ENCODE peak calls at places on chromosomes 5 and 9, in six cellular contexts. R is HepG2; W is PC-9; L is BE2C; P is WERI-Rb-1; Z is CD8-positive, alpha-beta T cell. C is an unnamed sample.

GRCh38 chr5:179121667-179122111 is 61.5 kb downstream of the ZNF354C start:
- DNase-seq in L (no peak), W (no peak), P (no peak), R (no peak), Z (no peak), C (no peak)

GRCh38 chr5:181152406-181152805 is 5.0 kb downstream of the OR2V2 start:
- DNase-seq in Z (no peak), L (no peak), P (no peak), W (peak; percentile 94), R (peak; percentile 44), C (no peak)

GRCh38 chr5:38258319-38259061 is at the start of gene EGFLAM:
- DNase-seq in P (peak; percentile 91), W (no peak), Z (no peak), R (no peak), L (peak; percentile 75), C (peak; percentile 56)

GRCh38 chr9:80076105-80076504 is 504.3 kb downstream of the TLE4 start:
- DNase-seq in R (no peak), P (no peak), L (no peak), Z (no peak), W (no peak), C (no peak)

GRCh38 chr5:50767588-50767987 is 101.2 kb downstream of the PARP8 start:
- DNase-seq in P (no peak), L (no peak), W (no peak), Z (no peak), R (no peak), C (no peak)

GRCh38 chr5:61087921-61088320 is 74.3 kb downstream of the SMIM15 start:
- DNase-seq in Z (no peak), W (no peak), R (no peak), P (no peak), L (no peak), C (no peak)

GRCh38 chr5:91049800-91050199 is 333.3 kb downstream of the ARRDC3 start:
- DNase-seq in P (no peak), W (no peak), L (peak; percentile 69), R (no peak), Z (no peak), C (no peak)

GRCh38 chr5:151772029-151772867 is 494 bp downstream of the G3BP1 start:
- DNase-seq in Z (peak; percentile 24), W (no peak), R (peak; percentile 23), L (peak; percentile 40), P (no peak), C (peak; percentile 53)

GRCh38 chr5:177505075-177505474 is 4.6 kb downstream of the DOK3 start:
- DNase-seq in L (no peak), R (no peak), P (no peak), Z (no peak), W (no peak), C (no peak)

GRCh38 chr5:129342796-129343195 is 117.3 kb upstream of the ADAMTS19 start:
- DNase-seq in L (no peak), Z (no peak), P (no peak), W (no peak), R (no peak), C (no peak)

GRCh38 chr5:60649288-60649917 is 50.6 kb downstream of the DEPDC1B start:
- DNase-seq in P (no peak), L (peak; percentile 21), R (peak; percentile 59), Z (no peak), W (no peak), C (no peak)

GRCh38 chr9:14846871-14847311 is 63.3 kb downstream of the FREM1 start:
- DNase-seq in R (peak; percentile 51), L (peak; percentile 90), Z (peak; percentile 14), P (peak; percentile 87), W (no peak), C (peak; percentile 42)

GRCh38 chr5:150412319-150413175 is at the start of gene CD74:
- DNase-seq in R (peak; percentile 90), Z (peak; percentile 86), W (no peak), L (no peak), P (peak; percentile 59), C (peak; percentile 86)
- H3K4me3 ChIP-seq in R (peak within 1 kb of the TSS; percentile 71), Z (peak within 1 kb of the TSS; percentile 88), W (no peak within 1 kb of the TSS), L (no peak within 1 kb of the TSS), P (no peak within 1 kb of the TSS), C (peak within 1 kb of the TSS; percentile 9)

GRCh38 chr9:131018621-131019020 is 9.6 kb downstream of the LAMC3 start:
- DNase-seq in P (no peak), R (peak; percentile 20), Z (no peak), W (peak; percentile 38), L (no peak), C (no peak)
- TF ChIP-seq CTCF in P (peak; percentile 70), R (peak; percentile 62), Z (no peak), W (peak; percentile 53), L (peak; percentile 42), C (no peak)

GRCh38 chr5:73417307-73418035 is 31.1 kb downstream of the FOXD1 start:
- DNase-seq in R (no peak), Z (no peak), L (no peak), W (no peak), P (no peak), C (no peak)

GRCh38 chr5:73418244-73418691 is 30.3 kb downstream of the FOXD1 start:
- DNase-seq in P (no peak), L (no peak), Z (no peak), R (no peak), W (no peak), C (no peak)

GRCh38 chr5:73412597-73412988 is 36.0 kb downstream of the FOXD1 start:
- DNase-seq in Z (no peak), R (no peak), P (no peak), L (no peak), W (peak; percentile 71), C (no peak)

GRCh38 chr5:73415617-73416016 is 33.0 kb downstream of the FOXD1 start:
- DNase-seq in W (no peak), R (no peak), L (no peak), Z (no peak), P (no peak), C (no peak)

GRCh38 chr5:73415171-73415570 is 33.4 kb downstream of the FOXD1 start:
- DNase-seq in P (no peak), Z (no peak), L (no peak), R (no peak), W (no peak), C (no peak)
- H3K27me3 ChIP-seq in P (no peaks in the 10 kb centered on the region), Z (peaks cover 20% of the 10 kb centered on the region), L (peaks cover 69% of the 10 kb centered on the region), R (peaks cover 43% of the 10 kb centered on the region), W (no peaks in the 10 kb centered on the region), C (no peaks in the 10 kb centered on the region)

DNA sequence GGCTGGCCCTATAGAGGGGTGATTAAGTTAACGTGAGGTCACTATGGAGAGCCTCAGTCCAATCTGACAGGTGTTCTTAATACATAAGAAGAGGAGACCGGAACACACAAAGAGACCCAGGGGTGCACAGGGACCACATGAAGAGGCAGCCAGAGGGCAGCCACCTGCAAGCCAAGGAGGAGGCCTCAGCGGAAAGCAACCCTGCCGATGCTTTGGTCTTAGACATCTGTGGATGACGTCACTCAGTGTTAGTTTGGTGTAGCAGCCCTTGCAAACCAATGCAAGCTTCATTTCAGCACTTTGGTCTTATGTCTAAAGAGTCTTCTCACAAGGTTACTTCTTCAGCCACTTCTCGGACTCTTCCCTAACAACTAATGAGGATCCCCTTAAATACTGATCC is 47.6 kb upstream of the GRHPR start:
- DNase-seq in L (no peak), P (no peak), R (no peak), W (no peak), Z (no peak), C (no peak)
- H3K4me3 ChIP-seq in L (no peak overlapping the region), P (no peak overlapping the region), R (no peak overlapping the region), W (no peak overlapping the region), Z (no peak overlapping the region), C (no peak overlapping the region)

GRCh38 chr9:69206047-69206446 is 32.0 kb downstream of the TJP2 start:
- DNase-seq in P (no peak), Z (no peak), W (no peak), R (no peak), L (no peak), C (no peak)

GRCh38 chr9:69211424-69212036 is 37.5 kb downstream of the TJP2 start:
- DNase-seq in R (no peak), L (no peak), W (no peak), Z (no peak), P (no peak), C (no peak)

GRCh38 chr9:69204378-69204777 is 30.3 kb downstream of the TJP2 start:
- DNase-seq in P (no peak), Z (no peak), W (no peak), L (no peak), R (no peak), C (no peak)

GRCh38 chr9:69204869-69205268 is 30.8 kb downstream of the TJP2 start:
- DNase-seq in R (peak; percentile 47), P (no peak), L (no peak), W (no peak), Z (no peak), C (no peak)

DNA sequence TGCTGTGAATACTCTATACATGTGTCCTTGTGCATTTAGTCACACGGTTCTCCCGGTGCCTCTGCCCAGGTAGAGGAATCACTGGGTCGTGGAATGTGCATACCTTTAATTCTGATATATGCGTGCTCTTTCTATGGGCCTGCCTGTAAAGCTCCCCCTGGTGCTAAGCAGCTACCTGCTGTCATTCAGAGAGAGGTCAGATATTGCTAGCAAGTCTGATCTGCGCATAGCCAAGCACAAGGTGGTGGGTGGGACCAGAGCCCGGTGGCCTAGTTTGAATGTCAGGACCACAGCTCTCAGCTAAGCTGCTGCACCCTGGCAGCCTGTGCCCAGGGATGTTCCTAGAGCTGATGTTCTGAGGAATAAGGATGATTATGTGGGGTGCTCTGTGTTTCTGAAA is 33.4 kb downstream of the TJP2 start:
- DNase-seq in W (no peak), Z (no peak), L (no peak), P (peak; percentile 11), R (no peak), C (peak; percentile 32)
- TF ChIP-seq CTCF in W (no peak), Z (no peak), L (peak; percentile 7), P (peak; percentile 15), R (peak; percentile 32), C (no peak)

DNA sequence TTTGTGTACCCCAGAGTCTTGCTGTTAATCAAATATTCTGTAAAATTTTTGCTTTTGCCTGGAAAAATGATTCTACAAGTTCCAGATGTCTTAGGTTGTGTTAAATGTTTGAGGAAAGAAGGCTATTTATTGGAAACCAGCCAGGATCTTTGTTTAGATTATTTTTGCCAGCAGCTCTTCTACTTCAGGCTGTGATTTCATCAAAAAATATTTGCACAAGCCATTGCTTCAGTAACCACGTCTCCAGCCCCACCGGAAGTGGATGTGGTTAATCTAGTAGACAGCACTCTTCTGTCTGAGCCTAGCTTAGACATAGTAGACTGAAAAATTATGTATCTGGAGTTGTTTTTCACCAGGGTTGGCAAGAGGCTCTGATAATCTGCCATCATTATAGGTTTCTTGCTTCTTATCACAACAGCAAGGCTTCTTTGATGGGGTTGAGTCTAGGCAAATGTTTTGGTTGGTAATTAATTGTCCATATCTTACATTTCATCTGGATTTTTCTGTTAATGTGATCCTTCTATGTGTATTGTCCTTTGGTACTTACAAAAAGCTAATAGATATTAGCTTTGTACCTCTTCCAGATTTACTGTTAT is 17.1 kb downstream of the KCTD16 start:
- DNase-seq in W (peak; percentile 63), R (peak; percentile 27), Z (peak; percentile 66), P (no peak), L (peak; percentile 56), C (no peak)
- H3K27me3 ChIP-seq in W (no peaks in the 10 kb centered on the region), R (no peaks in the 10 kb centered on the region), Z (no peaks in the 10 kb centered on the region), P (no peaks in the 10 kb centered on the region), L (no peaks in the 10 kb centered on the region), C (no peaks in the 10 kb centered on the region)